ENCODE peak calls at places on chromosome 22, in seven cellular contexts. H is substantia nigra, V is HTR-8/SVneo, T is cardiac fibroblast, G is dorsolateral prefrontal cortex, D is NCI-H187 treated with DMSO at 0.1 percent for 48 hours, Y is anterior cingulate cortex. E is an unnamed sample.

GRCh38 chr22:46740910-46741785 is 3.1 kb upstream of the CERK start:
- DNase-seq in H (no peak), V (no peak), Y (no peak), G (no peak), D (no peak), T (no peak), E (no peak)

GRCh38 chr22:23518381-23519187 is 61.5 kb downstream of the IGLL1 start:
- DNase-seq in T (no peak), Y (no peak), G (no peak), V (no peak), H (no peak), D (no peak), E (no peak)

GRCh38 chr22:26383968-26384576 is 45.0 kb upstream of the ASPHD2 start:
- DNase-seq in Y (no peak), V (no peak), G (no peak), T (no peak), D (no peak), H (no peak), E (no peak)

GRCh38 chr22:34019190-34019845 is 99.0 kb upstream of the LARGE1 start:
- DNase-seq in Y (no peak), T (no peak), G (no peak), V (no peak), D (no peak), H (no peak), E (no peak)

GRCh38 chr22:33666661-33667619 is 253.3 kb downstream of the LARGE1 start:
- DNase-seq in Y (no peak), H (no peak), T (no peak), D (no peak), G (no peak), V (no peak), E (no peak)

GRCh38 chr22:49763696-49764095 is 64.0 kb downstream of the BRD1 start:
- DNase-seq in V (no peak), G (no peak), T (no peak), D (no peak), Y (no peak), H (no peak), E (no peak)

GRCh38 chr22:37462983-37463382 is 23.2 kb downstream of the MFNG start:
- DNase-seq in H (no peak), T (peak; percentile 57), V (no peak), D (no peak), Y (no peak), G (no peak), E (no peak)

GRCh38 chr22:44274918-44275665 is 37.7 kb downstream of the SHISAL1 start:
- DNase-seq in Y (no peak), H (no peak), G (no peak), V (no peak), T (no peak), D (no peak), E (no peak)

GRCh38 chr22:33329398-33329797 is 271.2 kb upstream of the SYN3 start:
- DNase-seq in G (no peak), V (no peak), T (no peak), Y (no peak), D (no peak), H (no peak), E (no peak)

GRCh38 chr22:30290318-30290678 is 993 bp upstream of the CASTOR1 start:
- DNase-seq in V (no peak), G (no peak), H (no peak), D (no peak), T (no peak), Y (no peak), E (no peak)

E was measured in hippocampal formation.